ENCODE peak calls at places on chromosomes 7 and 10, in four cellular contexts. One of them, this sample, is unnamed.

GRCh38 chr7:141359740-141360413 is 191.3 kb upstream of the AGK start:
- DNase-seq in fibroblast of lung: no peak
- DNase-seq in IMR-90: no peak
- DNase-seq in GM23338: no peak
- DNase-seq in this sample: no peak

GRCh38 chr7:67429735-67430134 is 433.1 kb downstream of the TYW1 start:
- DNase-seq in GM23338: no peak
- DNase-seq in IMR-90: no peak
- DNase-seq in fibroblast of lung: no peak
- DNase-seq in this sample: no peak

GRCh38 chr7:140061607-140061930 is 1.2 kb downstream of the PARP12 start:
- DNase-seq in fibroblast of lung: no peak
- DNase-seq in IMR-90: no peak
- DNase-seq in GM23338: no peak
- DNase-seq in this sample: no peak

GRCh38 chr10:42983595-42983990 is 93.3 kb upstream of the RET start:
- DNase-seq in IMR-90: no peak
- DNase-seq in GM23338: no peak
- DNase-seq in fibroblast of lung: no peak
- DNase-seq in this sample: no peak

GRCh38 chr7:111763221-111763791 is 201.0 kb upstream of the IMMP2L start:
- DNase-seq in fibroblast of lung: peak
- DNase-seq in IMR-90: peak
- DNase-seq in GM23338: peak
- DNase-seq in this sample: peak

GRCh38 chr7:80488406-80488805 is 23.5 kb downstream of the GNAT3 start:
- DNase-seq in IMR-90: peak
- DNase-seq in GM23338: no peak
- DNase-seq in fibroblast of lung: peak
- DNase-seq in this sample: no peak

GRCh38 chr7:132117181-132117580 is 459.1 kb downstream of the PLXNA4 start:
- DNase-seq in fibroblast of lung: peak
- DNase-seq in GM23338: no peak
- DNase-seq in IMR-90: peak
- DNase-seq in this sample: no peak

GRCh38 chr10:72691470-72692056 is 380 bp upstream of the MCU start:
- DNase-seq in fibroblast of lung: no peak
- DNase-seq in IMR-90: peak
- DNase-seq in GM23338: peak
- DNase-seq in this sample: no peak

GRCh38 chr10:94320285-94320914 is 42.3 kb downstream of the NOC3L start:
- DNase-seq in IMR-90: peak
- DNase-seq in fibroblast of lung: peak
- DNase-seq in GM23338: peak
- DNase-seq in this sample: no peak

GRCh38 chr7:101367676-101368075 is 5.0 kb downstream of the COL26A1 start:
- DNase-seq in fibroblast of lung: no peak
- DNase-seq in GM23338: no peak
- DNase-seq in IMR-90: no peak
- DNase-seq in this sample: peak

DNA sequence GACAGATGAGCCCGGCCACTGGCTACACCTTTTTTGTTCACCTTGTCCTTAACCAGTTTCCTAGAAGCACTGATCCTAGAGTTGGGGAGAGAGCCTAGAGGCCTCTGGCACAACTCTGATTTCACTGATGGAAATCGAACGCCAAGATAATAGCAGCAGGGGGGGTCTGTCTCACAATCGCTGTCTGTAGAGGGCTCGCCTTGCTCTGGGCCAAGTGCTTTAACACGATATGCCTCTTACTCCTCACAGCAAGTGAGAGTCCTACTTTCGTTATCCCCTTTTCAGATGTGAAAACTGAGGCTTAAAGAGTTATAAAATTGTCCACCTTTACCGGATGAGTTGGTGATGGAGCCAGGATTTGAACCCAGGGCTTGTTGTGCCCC is 487 bp downstream of the RASSF4 start:
- DNase-seq in fibroblast of lung: no peak
- DNase-seq in IMR-90: no peak
- DNase-seq in GM23338: peak
- DNase-seq in this sample: peak
- H3K27ac ChIP-seq in fibroblast of lung: no peak
- H3K27ac ChIP-seq in IMR-90: no peak
- H3K27ac ChIP-seq in GM23338: no peak
- H3K27ac ChIP-seq in this sample: peak

GRCh38 chr10:98076086-98076485 is 45.7 kb upstream of the CRTAC1 start:
- DNase-seq in fibroblast of lung: no peak
- DNase-seq in IMR-90: no peak
- DNase-seq in GM23338: no peak
- DNase-seq in this sample: no peak
- H3K4me2 ChIP-seq in fibroblast of lung: no peak
- H3K4me2 ChIP-seq in IMR-90: no peak
- H3K4me2 ChIP-seq in GM23338: no peak
- H3K4me2 ChIP-seq in this sample: no peak

DNA sequence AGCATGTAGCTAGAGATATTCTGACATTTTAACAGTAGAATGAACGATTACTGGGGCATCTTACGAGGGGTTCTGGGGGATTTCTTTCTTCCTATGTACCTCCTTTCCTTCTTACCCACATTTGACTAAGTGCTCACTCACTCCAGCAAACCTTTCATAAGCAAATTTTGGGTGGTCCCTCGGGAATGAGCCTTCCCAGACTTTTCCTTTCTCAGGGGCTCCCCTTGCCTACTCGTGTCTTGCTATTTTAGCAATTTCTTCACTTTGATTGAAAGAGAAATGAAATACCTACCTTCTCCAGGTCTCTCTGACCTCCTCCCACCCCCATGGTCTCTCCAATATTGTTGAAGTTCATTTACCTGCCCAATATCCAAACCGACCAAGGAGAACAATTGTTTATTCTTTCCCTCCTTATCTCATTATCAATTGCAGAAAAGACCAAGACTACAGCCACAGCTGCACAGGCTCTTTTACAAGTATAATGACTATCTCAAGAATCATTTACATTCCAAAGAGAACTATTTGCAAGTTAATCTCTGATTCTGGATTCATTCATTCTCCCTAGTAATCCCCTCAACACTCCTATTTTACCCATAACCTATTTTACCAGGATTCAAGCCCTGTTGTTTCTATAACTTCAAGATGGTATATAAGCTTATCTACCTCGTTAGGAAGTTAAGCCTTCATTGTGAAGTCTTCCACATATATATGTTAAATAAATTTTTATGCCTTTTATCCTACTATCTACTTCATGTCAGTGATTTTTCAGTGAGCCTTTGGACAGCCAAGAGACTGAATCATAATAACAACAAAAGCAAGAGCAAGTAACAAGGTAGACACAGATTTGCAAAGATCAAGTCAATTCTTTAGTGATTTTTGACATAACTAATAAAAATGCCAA is 480.6 kb downstream of the IPMK start:
- DNase-seq in GM23338: peak
- DNase-seq in IMR-90: no peak
- DNase-seq in fibroblast of lung: no peak
- DNase-seq in this sample: no peak
- H3K27ac ChIP-seq in GM23338: peak
- H3K27ac ChIP-seq in IMR-90: no peak
- H3K27ac ChIP-seq in fibroblast of lung: no peak
- H3K27ac ChIP-seq in this sample: no peak

DNA sequence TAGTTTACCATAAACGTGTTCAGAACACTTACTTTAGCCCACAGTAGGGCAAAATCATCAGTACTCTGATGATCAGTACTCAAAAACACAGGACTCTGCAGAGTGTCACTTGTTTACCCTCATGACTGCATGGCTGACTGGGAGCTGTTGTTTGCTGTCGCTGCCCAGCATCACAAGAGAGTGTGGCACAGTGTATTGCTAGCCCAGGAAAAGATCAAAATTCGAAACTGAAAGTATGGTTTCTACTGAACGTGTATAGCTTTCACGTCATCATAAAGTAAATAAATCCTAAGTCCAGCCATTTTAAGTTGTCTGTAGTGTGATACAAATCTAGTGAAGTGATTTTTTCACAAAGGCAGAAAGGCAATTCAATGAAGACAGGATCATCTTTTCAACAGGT is 184.6 kb downstream of the RAMP3 start:
- DNase-seq in IMR-90: no peak
- DNase-seq in GM23338: no peak
- DNase-seq in fibroblast of lung: no peak
- DNase-seq in this sample: no peak
- H3K4me2 ChIP-seq in IMR-90: peak
- H3K4me2 ChIP-seq in GM23338: no peak
- H3K4me2 ChIP-seq in fibroblast of lung: peak
- H3K4me2 ChIP-seq in this sample: peak

DNA sequence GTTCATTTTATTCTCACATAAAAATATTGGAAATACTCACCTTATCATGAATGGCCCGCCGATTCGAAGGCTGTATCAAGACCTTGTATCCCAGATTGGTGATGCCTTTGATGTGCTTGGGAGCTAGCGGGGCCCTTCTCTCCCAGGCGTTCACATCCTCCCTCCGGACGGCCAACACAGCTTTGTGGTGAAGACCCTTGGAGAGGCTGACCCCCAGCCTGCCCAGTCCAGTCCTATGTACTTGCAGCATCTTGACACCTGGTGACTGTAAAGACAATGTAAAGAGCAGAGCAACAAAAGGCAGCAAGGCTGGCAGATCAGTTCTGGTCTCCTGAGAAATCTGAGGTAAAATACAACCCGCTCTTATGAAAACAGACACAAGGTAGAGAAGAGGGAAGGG is 10.6 kb downstream of the AASS start:
- DNase-seq in IMR-90: no peak
- DNase-seq in GM23338: no peak
- DNase-seq in fibroblast of lung: no peak
- DNase-seq in this sample: no peak
- H3K27ac ChIP-seq in IMR-90: no peak
- H3K27ac ChIP-seq in GM23338: no peak
- H3K27ac ChIP-seq in fibroblast of lung: no peak
- H3K27ac ChIP-seq in this sample: no peak

GRCh38 chr10:74075906-74076305 is 74.7 kb downstream of the AP3M1 start:
- DNase-seq in GM23338: no peak
- DNase-seq in fibroblast of lung: no peak
- DNase-seq in IMR-90: no peak
- DNase-seq in this sample: no peak
- H3K4me2 ChIP-seq in GM23338: no peak
- H3K4me2 ChIP-seq in fibroblast of lung: no peak
- H3K4me2 ChIP-seq in IMR-90: no peak
- H3K4me2 ChIP-seq in this sample: no peak

GRCh38 chr7:27953361-27953760 is 213.4 kb downstream of the TAX1BP1 start:
- DNase-seq in fibroblast of lung: no peak
- DNase-seq in GM23338: no peak
- DNase-seq in IMR-90: no peak
- DNase-seq in this sample: no peak

GRCh38 chr7:27950123-27950522 is 210.2 kb downstream of the TAX1BP1 start:
- DNase-seq in GM23338: no peak
- DNase-seq in fibroblast of lung: no peak
- DNase-seq in IMR-90: no peak
- DNase-seq in this sample: no peak

GRCh38 chr7:27955011-27955410 is 215.0 kb downstream of the TAX1BP1 start:
- DNase-seq in fibroblast of lung: no peak
- DNase-seq in GM23338: no peak
- DNase-seq in IMR-90: no peak
- DNase-seq in this sample: no peak

GRCh38 chr7:27953777-27954176 is 213.8 kb downstream of the TAX1BP1 start:
- DNase-seq in IMR-90: no peak
- DNase-seq in fibroblast of lung: no peak
- DNase-seq in GM23338: no peak
- DNase-seq in this sample: no peak

DNA sequence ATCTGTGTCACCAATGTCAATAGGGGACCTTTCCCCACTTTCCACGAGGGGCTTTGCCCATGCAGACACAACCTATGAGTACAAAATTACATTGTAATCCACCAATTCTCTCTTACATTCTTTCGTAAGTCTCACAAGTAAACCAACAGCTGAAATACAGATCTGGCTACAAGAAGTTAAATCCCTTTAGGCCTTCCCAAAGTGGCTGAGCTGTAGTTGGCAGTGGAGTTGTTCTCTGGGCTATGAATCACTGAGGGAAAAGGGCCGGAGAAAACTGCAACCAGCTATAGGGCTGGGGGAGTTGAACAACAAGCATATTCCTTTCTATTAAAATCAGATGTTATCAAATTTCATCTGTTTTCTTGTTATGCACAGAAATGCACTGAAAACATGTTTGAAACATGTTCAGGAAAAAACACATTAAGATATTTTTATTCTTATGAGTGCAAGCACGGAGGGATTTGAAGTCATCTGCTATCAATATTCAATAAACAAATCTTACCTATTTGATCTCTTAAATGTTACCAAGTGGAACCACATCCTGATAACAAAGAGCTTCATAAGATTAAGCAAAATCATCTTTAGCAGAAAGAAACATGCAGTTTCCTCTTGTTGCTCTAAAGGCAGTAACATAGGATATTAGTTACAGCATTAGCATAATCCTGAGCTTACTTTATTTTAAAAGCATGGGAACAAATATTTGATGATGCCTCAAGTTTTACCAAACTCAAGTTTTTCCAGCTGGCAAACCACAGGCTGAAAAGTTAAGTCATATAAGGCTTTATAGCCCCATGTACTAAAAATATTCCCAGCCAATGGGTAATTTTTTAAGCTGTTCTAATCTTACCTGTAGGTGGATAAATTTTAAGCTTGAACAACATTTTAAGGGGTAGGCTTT is 212.7 kb downstream of the TAX1BP1 start:
- DNase-seq in GM23338: no peak
- DNase-seq in fibroblast of lung: peak
- DNase-seq in IMR-90: peak
- DNase-seq in this sample: peak
- H3K27ac ChIP-seq in GM23338: no peak
- H3K27ac ChIP-seq in fibroblast of lung: no peak
- H3K27ac ChIP-seq in IMR-90: no peak
- H3K27ac ChIP-seq in this sample: peak

This sample was measured in osteoblast.